ENCODE peak calls at places on chromosomes 1 and 21, in seven cellular contexts. One of them, this sample, is unnamed.

GRCh38 chr1:153944005-153944821 is 2.3 kb downstream of the DENND4B start:
- DNase-seq in CD8-positive, alpha-beta memory T cell: no peak
- DNase-seq in hepatocyte: no peak
- DNase-seq in tibial artery: no peak
- DNase-seq in BE2C: no peak
- DNase-seq in astrocyte: no peak
- DNase-seq in fibroblast of lung: no peak
- DNase-seq in this sample: no peak

GRCh38 chr21:15293251-15293650 is 228.5 kb upstream of the NRIP1 start:
- DNase-seq in CD8-positive, alpha-beta memory T cell: no peak
- DNase-seq in hepatocyte: peak; percentile 71
- DNase-seq in tibial artery: no peak
- DNase-seq in BE2C: no peak
- DNase-seq in astrocyte: peak; percentile 96
- DNase-seq in fibroblast of lung: peak; percentile 86
- DNase-seq in this sample: peak; percentile 71

GRCh38 chr1:115729765-115730164 is 38.7 kb downstream of the CASQ2 start:
- DNase-seq in CD8-positive, alpha-beta memory T cell: no peak
- DNase-seq in hepatocyte: no peak
- DNase-seq in tibial artery: no peak
- DNase-seq in BE2C: no peak
- DNase-seq in astrocyte: no peak
- DNase-seq in fibroblast of lung: no peak
- DNase-seq in this sample: no peak

GRCh38 chr1:62500210-62500609 is 63.4 kb downstream of the USP1 start:
- DNase-seq in CD8-positive, alpha-beta memory T cell: no peak
- DNase-seq in hepatocyte: no peak
- DNase-seq in tibial artery: no peak
- DNase-seq in BE2C: no peak
- DNase-seq in astrocyte: no peak
- DNase-seq in fibroblast of lung: no peak
- DNase-seq in this sample: no peak

GRCh38 chr1:20871419-20871818 is 84.3 kb upstream of the HP1BP3 start:
- DNase-seq in CD8-positive, alpha-beta memory T cell: no peak
- DNase-seq in hepatocyte: no peak
- DNase-seq in tibial artery: no peak
- DNase-seq in BE2C: no peak
- DNase-seq in astrocyte: no peak
- DNase-seq in fibroblast of lung: no peak
- DNase-seq in this sample: no peak

GRCh38 chr1:214281030-214281901 is at the start of gene SMYD2:
- DNase-seq in CD8-positive, alpha-beta memory T cell: peak; percentile 78
- DNase-seq in hepatocyte: peak; percentile 88
- DNase-seq in tibial artery: peak; percentile 83
- DNase-seq in BE2C: peak; percentile 84
- DNase-seq in astrocyte: peak; percentile 35
- DNase-seq in fibroblast of lung: peak; percentile 47
- DNase-seq in this sample: no peak

GRCh38 chr1:185565314-185565713 is 168.9 kb upstream of the HMCN1 start:
- DNase-seq in CD8-positive, alpha-beta memory T cell: no peak
- DNase-seq in hepatocyte: peak; percentile 25
- DNase-seq in tibial artery: no peak
- DNase-seq in BE2C: no peak
- DNase-seq in astrocyte: peak; percentile 96
- DNase-seq in fibroblast of lung: no peak
- DNase-seq in this sample: peak; percentile 73

GRCh38 chr1:245809361-245809760 is 654.6 kb downstream of the KIF26B start:
- DNase-seq in CD8-positive, alpha-beta memory T cell: no peak
- DNase-seq in hepatocyte: no peak
- DNase-seq in tibial artery: no peak
- DNase-seq in BE2C: no peak
- DNase-seq in astrocyte: no peak
- DNase-seq in fibroblast of lung: no peak
- DNase-seq in this sample: no peak

GRCh38 chr1:180981596-180982387 is 40.9 kb downstream of the STX6 start:
- DNase-seq in CD8-positive, alpha-beta memory T cell: peak; percentile 53
- DNase-seq in hepatocyte: no peak
- DNase-seq in tibial artery: no peak
- DNase-seq in BE2C: no peak
- DNase-seq in astrocyte: peak; percentile 15
- DNase-seq in fibroblast of lung: no peak
- DNase-seq in this sample: no peak

GRCh38 chr21:40386301-40386911 is 460.6 kb downstream of the DSCAM start:
- DNase-seq in CD8-positive, alpha-beta memory T cell: no peak
- DNase-seq in hepatocyte: peak; percentile 86
- DNase-seq in tibial artery: no peak
- DNase-seq in BE2C: peak; percentile 37
- DNase-seq in astrocyte: peak; percentile 4
- DNase-seq in fibroblast of lung: no peak
- DNase-seq in this sample: no peak

GRCh38 chr1:14606632-14607031 is 8.1 kb downstream of the KAZN start:
- DNase-seq in CD8-positive, alpha-beta memory T cell: no peak
- DNase-seq in hepatocyte: no peak
- DNase-seq in tibial artery: no peak
- DNase-seq in BE2C: no peak
- DNase-seq in astrocyte: no peak
- DNase-seq in fibroblast of lung: no peak
- DNase-seq in this sample: no peak

GRCh38 chr1:225691377-225691776 is 38.5 kb upstream of the ENAH start:
- DNase-seq in CD8-positive, alpha-beta memory T cell: no peak
- DNase-seq in hepatocyte: peak; percentile 54
- DNase-seq in tibial artery: peak; percentile 45
- DNase-seq in BE2C: no peak
- DNase-seq in astrocyte: peak; percentile 86
- DNase-seq in fibroblast of lung: no peak
- DNase-seq in this sample: no peak

GRCh38 chr1:219427989-219428388 is 184.9 kb downstream of the ZC3H11B start:
- DNase-seq in CD8-positive, alpha-beta memory T cell: no peak
- DNase-seq in hepatocyte: no peak
- DNase-seq in tibial artery: no peak
- DNase-seq in BE2C: no peak
- DNase-seq in astrocyte: peak; percentile 47
- DNase-seq in fibroblast of lung: peak; percentile 24
- DNase-seq in this sample: peak; percentile 46

GRCh38 chr1:9909222-9910046 is 635 bp downstream of the CTNNBIP1 start:
- DNase-seq in CD8-positive, alpha-beta memory T cell: peak; percentile 15
- DNase-seq in hepatocyte: peak; percentile 50
- DNase-seq in tibial artery: peak; percentile 74
- DNase-seq in BE2C: no peak
- DNase-seq in astrocyte: no peak
- DNase-seq in fibroblast of lung: no peak
- DNase-seq in this sample: no peak

GRCh38 chr1:206864939-206865671 is at the start of gene IL20:
- DNase-seq in CD8-positive, alpha-beta memory T cell: peak; percentile 79
- DNase-seq in hepatocyte: peak; percentile 73
- DNase-seq in tibial artery: peak; percentile 73
- DNase-seq in BE2C: peak; percentile 84
- DNase-seq in astrocyte: peak; percentile 20
- DNase-seq in fibroblast of lung: peak; percentile 91
- DNase-seq in this sample: no peak

GRCh38 chr1:156124557-156125483 is 10.3 kb downstream of the LMNA start:
- DNase-seq in CD8-positive, alpha-beta memory T cell: peak; percentile 60
- DNase-seq in hepatocyte: no peak
- DNase-seq in tibial artery: peak; percentile 84
- DNase-seq in BE2C: no peak
- DNase-seq in astrocyte: no peak
- DNase-seq in fibroblast of lung: peak; percentile 48
- DNase-seq in this sample: no peak

GRCh38 chr1:226186124-226187018 is at the start of gene ACBD3:
- DNase-seq in CD8-positive, alpha-beta memory T cell: peak; percentile 85
- DNase-seq in hepatocyte: peak; percentile 94
- DNase-seq in tibial artery: peak; percentile 93
- DNase-seq in BE2C: peak; percentile 90
- DNase-seq in astrocyte: peak; percentile 78
- DNase-seq in fibroblast of lung: peak; percentile 87
- DNase-seq in this sample: peak; percentile 28

GRCh38 chr1:38451541-38451993 is 405.0 kb upstream of the POU3F1 start:
- DNase-seq in CD8-positive, alpha-beta memory T cell: no peak
- DNase-seq in hepatocyte: peak; percentile 20
- DNase-seq in tibial artery: no peak
- DNase-seq in BE2C: no peak
- DNase-seq in astrocyte: peak; percentile 81
- DNase-seq in fibroblast of lung: no peak
- DNase-seq in this sample: peak; percentile 9

GRCh38 chr1:111364690-111365089 is 62.8 kb downstream of the OVGP1 start:
- DNase-seq in CD8-positive, alpha-beta memory T cell: no peak
- DNase-seq in hepatocyte: no peak
- DNase-seq in tibial artery: no peak
- DNase-seq in BE2C: no peak
- DNase-seq in astrocyte: no peak
- DNase-seq in fibroblast of lung: peak; percentile 6
- DNase-seq in this sample: no peak

GRCh38 chr1:113027449-113027848 is 45.5 kb upstream of the LRIG2 start:
- DNase-seq in CD8-positive, alpha-beta memory T cell: no peak
- DNase-seq in hepatocyte: no peak
- DNase-seq in tibial artery: no peak
- DNase-seq in BE2C: no peak
- DNase-seq in astrocyte: no peak
- DNase-seq in fibroblast of lung: no peak
- DNase-seq in this sample: no peak

GRCh38 chr1:184390889-184391288 is 4.1 kb downstream of the C1orf21 start:
- DNase-seq in CD8-positive, alpha-beta memory T cell: no peak
- DNase-seq in hepatocyte: no peak
- DNase-seq in tibial artery: no peak
- DNase-seq in BE2C: no peak
- DNase-seq in astrocyte: no peak
- DNase-seq in fibroblast of lung: peak; percentile 23
- DNase-seq in this sample: no peak

DNA sequence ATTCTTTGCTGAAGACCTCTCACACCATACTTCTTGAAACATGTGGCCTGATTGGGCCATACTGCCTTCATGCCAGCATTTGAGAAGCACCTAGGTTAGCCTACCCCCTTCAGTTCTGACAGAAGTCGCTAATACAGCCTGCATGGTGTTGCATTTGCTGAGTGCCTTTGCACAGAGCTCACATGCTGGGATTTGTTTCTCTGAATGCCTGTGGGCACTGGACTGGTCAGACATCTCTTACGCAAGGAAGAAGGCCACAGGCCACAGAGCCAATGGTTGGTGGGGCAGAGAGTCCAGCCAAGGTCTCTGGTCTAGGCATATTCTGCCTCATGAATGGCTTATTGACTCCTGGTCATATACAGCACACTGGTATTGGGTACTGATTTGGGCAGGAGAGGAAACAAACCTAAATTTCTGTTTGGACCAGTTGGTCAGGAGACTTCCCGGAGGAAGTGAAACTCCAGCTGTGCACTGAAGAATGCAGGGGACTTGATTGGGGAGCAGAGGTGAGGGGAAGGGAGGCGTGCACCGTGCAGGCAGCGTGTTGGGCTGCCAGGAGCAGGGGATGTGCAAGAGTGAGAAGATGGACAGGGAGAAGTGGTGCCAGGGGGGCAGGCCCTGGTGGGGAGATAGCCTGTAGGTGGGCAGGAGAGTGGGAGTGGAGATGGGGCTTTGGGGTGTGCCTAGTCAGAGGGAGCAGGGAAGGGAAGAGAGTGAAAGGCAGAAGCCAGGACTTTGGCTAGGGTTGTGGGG is 18.1 kb downstream of the URB2 start:
- DNase-seq in CD8-positive, alpha-beta memory T cell: no peak
- DNase-seq in hepatocyte: no peak
- DNase-seq in tibial artery: no peak
- DNase-seq in BE2C: no peak
- DNase-seq in astrocyte: no peak
- DNase-seq in fibroblast of lung: peak; percentile 25
- DNase-seq in this sample: no peak
- H3K36me3 ChIP-seq in CD8-positive, alpha-beta memory T cell: peaks cover 7% of the 10 kb centered on the region
- H3K36me3 ChIP-seq in hepatocyte: no peaks in the 10 kb centered on the region
- H3K36me3 ChIP-seq in tibial artery: peaks cover 48% of the 10 kb centered on the region
- H3K36me3 ChIP-seq in BE2C: peaks cover 95% of the 10 kb centered on the region
- H3K36me3 ChIP-seq in astrocyte: peaks cover 30% of the 10 kb centered on the region
- H3K36me3 ChIP-seq in fibroblast of lung: peaks cover 14% of the 10 kb centered on the region
- H3K36me3 ChIP-seq in this sample: peaks cover 12% of the 10 kb centered on the region

DNA sequence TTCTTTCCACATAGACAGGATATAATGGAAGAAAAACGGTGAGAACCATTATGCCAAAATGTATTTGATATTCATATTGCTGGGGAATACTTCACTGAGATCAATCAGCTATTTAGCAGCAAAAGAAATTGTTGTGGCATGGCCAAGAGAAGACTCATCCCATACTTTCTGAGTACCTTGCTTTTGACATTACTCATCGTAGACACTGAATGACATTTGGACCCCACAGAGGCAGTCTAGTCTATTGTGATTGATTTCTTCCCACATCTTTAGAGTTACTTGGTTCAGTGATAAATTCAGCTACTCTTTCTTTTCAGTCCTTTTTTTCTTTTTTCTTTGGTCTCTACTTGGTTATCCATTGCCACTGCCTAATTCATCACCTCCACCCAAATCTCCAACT is 22.1 kb downstream of the ATP1B1 start:
- DNase-seq in CD8-positive, alpha-beta memory T cell: no peak
- DNase-seq in hepatocyte: no peak
- DNase-seq in tibial artery: no peak
- DNase-seq in BE2C: no peak
- DNase-seq in astrocyte: no peak
- DNase-seq in fibroblast of lung: no peak
- DNase-seq in this sample: no peak
- H3K36me3 ChIP-seq in CD8-positive, alpha-beta memory T cell: no peaks in the 10 kb centered on the region
- H3K36me3 ChIP-seq in hepatocyte: no peaks in the 10 kb centered on the region
- H3K36me3 ChIP-seq in tibial artery: no peaks in the 10 kb centered on the region
- H3K36me3 ChIP-seq in BE2C: peaks cover 91% of the 10 kb centered on the region
- H3K36me3 ChIP-seq in astrocyte: peaks cover 23% of the 10 kb centered on the region
- H3K36me3 ChIP-seq in fibroblast of lung: peaks cover 3% of the 10 kb centered on the region
- H3K36me3 ChIP-seq in this sample: no peaks in the 10 kb centered on the region

DNA sequence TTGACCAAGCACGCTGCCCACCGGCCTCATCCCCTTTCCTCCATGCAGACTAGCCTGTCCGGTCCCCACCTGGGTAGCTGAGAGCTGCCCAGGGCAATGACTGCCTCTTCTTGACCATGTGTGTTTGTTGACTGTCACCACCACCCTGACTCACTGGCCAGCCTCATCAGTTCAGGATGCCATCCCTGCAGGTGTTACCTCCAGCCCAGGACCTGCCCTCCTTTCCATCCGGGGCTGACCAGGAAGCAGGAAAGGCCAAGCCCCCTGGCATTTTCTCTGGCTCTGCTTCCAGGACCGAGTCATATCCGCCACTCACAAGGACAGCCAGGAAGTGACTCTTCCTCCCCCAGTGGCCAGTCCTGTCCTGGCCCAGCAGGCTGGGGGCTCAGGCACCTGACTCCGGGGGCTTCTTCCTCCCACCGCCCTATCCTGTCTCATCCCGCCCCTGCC is 17.1 kb downstream of the EPHA2 start:
- DNase-seq in CD8-positive, alpha-beta memory T cell: no peak
- DNase-seq in hepatocyte: no peak
- DNase-seq in tibial artery: no peak
- DNase-seq in BE2C: no peak
- DNase-seq in astrocyte: no peak
- DNase-seq in fibroblast of lung: no peak
- DNase-seq in this sample: no peak
- H3K36me3 ChIP-seq in CD8-positive, alpha-beta memory T cell: no peaks in the 10 kb centered on the region
- H3K36me3 ChIP-seq in hepatocyte: no peaks in the 10 kb centered on the region
- H3K36me3 ChIP-seq in tibial artery: peaks cover 18% of the 10 kb centered on the region
- H3K36me3 ChIP-seq in BE2C: no peaks in the 10 kb centered on the region
- H3K36me3 ChIP-seq in astrocyte: peaks cover 56% of the 10 kb centered on the region
- H3K36me3 ChIP-seq in fibroblast of lung: peaks cover 31% of the 10 kb centered on the region
- H3K36me3 ChIP-seq in this sample: peaks cover 26% of the 10 kb centered on the region

DNA sequence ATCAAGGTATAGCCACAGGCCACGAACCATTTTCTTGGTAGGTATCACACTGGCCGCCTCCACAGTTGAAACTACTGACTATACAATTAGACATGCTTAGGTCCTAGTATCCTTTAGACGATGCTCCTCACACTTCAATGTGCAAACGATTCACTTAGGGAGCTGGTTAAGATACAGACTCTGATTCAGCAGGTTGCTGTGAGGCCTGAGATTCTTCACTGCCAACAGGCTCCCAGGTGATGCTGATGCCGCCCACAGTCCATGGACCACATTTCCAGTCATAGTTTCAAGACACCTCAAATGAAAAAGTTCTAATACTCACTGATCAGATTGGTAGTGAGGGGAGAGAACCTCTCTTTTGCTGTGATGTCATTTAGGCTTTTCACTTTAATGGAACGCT is 6.8 kb downstream of the ATP5PO start:
- DNase-seq in CD8-positive, alpha-beta memory T cell: no peak
- DNase-seq in hepatocyte: no peak
- DNase-seq in tibial artery: no peak
- DNase-seq in BE2C: no peak
- DNase-seq in astrocyte: no peak
- DNase-seq in fibroblast of lung: no peak
- DNase-seq in this sample: no peak
- H3K36me3 ChIP-seq in CD8-positive, alpha-beta memory T cell: peaks cover 54% of the 10 kb centered on the region
- H3K36me3 ChIP-seq in hepatocyte: no peaks in the 10 kb centered on the region
- H3K36me3 ChIP-seq in tibial artery: peaks cover 83% of the 10 kb centered on the region
- H3K36me3 ChIP-seq in BE2C: peaks cover 67% of the 10 kb centered on the region
- H3K36me3 ChIP-seq in astrocyte: peaks cover 68% of the 10 kb centered on the region
- H3K36me3 ChIP-seq in fibroblast of lung: peaks cover 28% of the 10 kb centered on the region
- H3K36me3 ChIP-seq in this sample: peaks cover 20% of the 10 kb centered on the region

This sample was measured in BJ.